ENCODE peak calls at places on chromosomes 6 and 20, in six cellular contexts. One of them, this sample, is unnamed.

GRCh38 chr20:19986419-19986818 is 30.7 kb upstream of the NAA20 start:
- DNase-seq in uterus: peak; percentile 63
- DNase-seq in BJ: no peak
- DNase-seq in CD8-positive, alpha-beta T cell: no peak
- DNase-seq in astrocyte: peak; percentile 63
- DNase-seq in PC-9: no peak
- DNase-seq in this sample: no peak

GRCh38 chr20:59671661-59672471 is 67.5 kb downstream of the PHACTR3 start:
- DNase-seq in uterus: no peak
- DNase-seq in BJ: no peak
- DNase-seq in CD8-positive, alpha-beta T cell: no peak
- DNase-seq in astrocyte: no peak
- DNase-seq in PC-9: no peak
- DNase-seq in this sample: peak; percentile 78

GRCh38 chr20:46004813-46005505 is 3.7 kb upstream of the MMP9 start:
- DNase-seq in uterus: no peak
- DNase-seq in BJ: no peak
- DNase-seq in CD8-positive, alpha-beta T cell: no peak
- DNase-seq in astrocyte: no peak
- DNase-seq in PC-9: peak; percentile 46
- DNase-seq in this sample: peak; percentile 97

GRCh38 chr6:126831461-126831860 is 287.0 kb upstream of the RSPO3 start:
- DNase-seq in uterus: no peak
- DNase-seq in BJ: no peak
- DNase-seq in CD8-positive, alpha-beta T cell: no peak
- DNase-seq in astrocyte: peak; percentile 27
- DNase-seq in PC-9: no peak
- DNase-seq in this sample: no peak

GRCh38 chr20:50191566-50192363 is 1.1 kb downstream of the CEBPB start:
- DNase-seq in uterus: peak; percentile 51
- DNase-seq in BJ: no peak
- DNase-seq in CD8-positive, alpha-beta T cell: peak; percentile 84
- DNase-seq in astrocyte: peak; percentile 46
- DNase-seq in PC-9: peak; percentile 50
- DNase-seq in this sample: peak; percentile 90

GRCh38 chr6:72649032-72649984 is 27.4 kb downstream of the KCNQ5 start:
- DNase-seq in uterus: no peak
- DNase-seq in BJ: peak; percentile 64
- DNase-seq in CD8-positive, alpha-beta T cell: no peak
- DNase-seq in astrocyte: peak; percentile 83
- DNase-seq in PC-9: peak; percentile 71
- DNase-seq in this sample: no peak

GRCh38 chr6:80454197-80454596 is 347.7 kb downstream of the BCKDHB start:
- DNase-seq in uterus: no peak
- DNase-seq in BJ: peak; percentile 63
- DNase-seq in CD8-positive, alpha-beta T cell: no peak
- DNase-seq in astrocyte: peak; percentile 100
- DNase-seq in PC-9: peak; percentile 91
- DNase-seq in this sample: no peak

GRCh38 chr6:38681850-38682249 is 21.1 kb downstream of the GLO1 start:
- DNase-seq in uterus: no peak
- DNase-seq in BJ: no peak
- DNase-seq in CD8-positive, alpha-beta T cell: no peak
- DNase-seq in astrocyte: no peak
- DNase-seq in PC-9: no peak
- DNase-seq in this sample: no peak

GRCh38 chr20:50915424-50915823 is 15.8 kb downstream of the ADNP start:
- DNase-seq in uterus: no peak
- DNase-seq in BJ: no peak
- DNase-seq in CD8-positive, alpha-beta T cell: no peak
- DNase-seq in astrocyte: peak; percentile 36
- DNase-seq in PC-9: no peak
- DNase-seq in this sample: no peak

GRCh38 chr6:114989279-114989964 is 646.6 kb upstream of the HS3ST5 start:
- DNase-seq in uterus: no peak
- DNase-seq in BJ: no peak
- DNase-seq in CD8-positive, alpha-beta T cell: no peak
- DNase-seq in astrocyte: no peak
- DNase-seq in PC-9: no peak
- DNase-seq in this sample: no peak

GRCh38 chr20:60249436-60249835 is 291.2 kb downstream of the CDH26 start:
- DNase-seq in uterus: no peak
- DNase-seq in BJ: peak; percentile 75
- DNase-seq in CD8-positive, alpha-beta T cell: no peak
- DNase-seq in astrocyte: peak; percentile 93
- DNase-seq in PC-9: peak; percentile 72
- DNase-seq in this sample: peak; percentile 100

GRCh38 chr20:55069951-55070350 is 594.6 kb downstream of the DOK5 start:
- DNase-seq in uterus: no peak
- DNase-seq in BJ: no peak
- DNase-seq in CD8-positive, alpha-beta T cell: no peak
- DNase-seq in astrocyte: no peak
- DNase-seq in PC-9: no peak
- DNase-seq in this sample: no peak

DNA sequence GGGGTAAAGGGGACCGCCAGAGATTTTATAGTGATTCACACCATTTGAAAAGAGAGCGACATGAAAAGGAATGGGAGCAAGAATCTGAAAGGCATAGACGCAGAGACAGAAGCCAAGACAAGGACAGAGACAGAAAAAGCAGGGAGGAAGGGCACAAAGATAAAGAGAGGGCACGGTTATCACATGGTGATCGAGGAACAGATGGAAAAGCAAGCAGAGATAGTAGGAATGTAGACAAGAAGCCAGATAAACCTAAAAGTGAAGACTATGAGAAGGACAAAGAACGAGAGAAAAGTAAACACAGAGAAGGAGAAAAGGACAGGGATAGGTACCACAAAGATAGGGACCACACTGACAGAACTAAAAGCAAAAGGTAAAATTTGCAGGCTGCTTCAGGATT is 77.7 kb downstream of the PHF3 start:
- DNase-seq in uterus: no peak
- DNase-seq in BJ: no peak
- DNase-seq in CD8-positive, alpha-beta T cell: no peak
- DNase-seq in astrocyte: no peak
- DNase-seq in PC-9: no peak
- DNase-seq in this sample: no peak
- H3K36me3 ChIP-seq in uterus: no peaks in the 10 kb centered on the region
- H3K36me3 ChIP-seq in BJ: peaks cover 9% of the 10 kb centered on the region
- H3K36me3 ChIP-seq in CD8-positive, alpha-beta T cell: peaks cover 44% of the 10 kb centered on the region
- H3K36me3 ChIP-seq in astrocyte: peaks cover 37% of the 10 kb centered on the region
- H3K36me3 ChIP-seq in PC-9: peaks cover 30% of the 10 kb centered on the region
- H3K36me3 ChIP-seq in this sample: peaks cover 70% of the 10 kb centered on the region

GRCh38 chr6:4253604-4254211 is 118.3 kb upstream of the ECI2 start:
- DNase-seq in uterus: no peak
- DNase-seq in BJ: no peak
- DNase-seq in CD8-positive, alpha-beta T cell: no peak
- DNase-seq in astrocyte: peak; percentile 54
- DNase-seq in PC-9: no peak
- DNase-seq in this sample: no peak
- TF ChIP-seq CTCF in uterus: no peak
- TF ChIP-seq CTCF in BJ: peak; percentile 65
- TF ChIP-seq CTCF in CD8-positive, alpha-beta T cell: no peak
- TF ChIP-seq CTCF in astrocyte: peak; percentile 66
- TF ChIP-seq CTCF in PC-9: peak; percentile 27
- TF ChIP-seq CTCF in this sample: peak; percentile 40

GRCh38 chr20:31711416-31712111 is 11.1 kb downstream of the BCL2L1 start:
- DNase-seq in uterus: no peak
- DNase-seq in BJ: no peak
- DNase-seq in CD8-positive, alpha-beta T cell: no peak
- DNase-seq in astrocyte: no peak
- DNase-seq in PC-9: no peak
- DNase-seq in this sample: no peak
- H3K36me3 ChIP-seq in uterus: no peaks in the 10 kb centered on the region
- H3K36me3 ChIP-seq in BJ: peaks cover 5% of the 10 kb centered on the region
- H3K36me3 ChIP-seq in CD8-positive, alpha-beta T cell: peaks cover 21% of the 10 kb centered on the region
- H3K36me3 ChIP-seq in astrocyte: peaks cover 39% of the 10 kb centered on the region
- H3K36me3 ChIP-seq in PC-9: peaks cover 61% of the 10 kb centered on the region
- H3K36me3 ChIP-seq in this sample: peaks cover 92% of the 10 kb centered on the region

DNA sequence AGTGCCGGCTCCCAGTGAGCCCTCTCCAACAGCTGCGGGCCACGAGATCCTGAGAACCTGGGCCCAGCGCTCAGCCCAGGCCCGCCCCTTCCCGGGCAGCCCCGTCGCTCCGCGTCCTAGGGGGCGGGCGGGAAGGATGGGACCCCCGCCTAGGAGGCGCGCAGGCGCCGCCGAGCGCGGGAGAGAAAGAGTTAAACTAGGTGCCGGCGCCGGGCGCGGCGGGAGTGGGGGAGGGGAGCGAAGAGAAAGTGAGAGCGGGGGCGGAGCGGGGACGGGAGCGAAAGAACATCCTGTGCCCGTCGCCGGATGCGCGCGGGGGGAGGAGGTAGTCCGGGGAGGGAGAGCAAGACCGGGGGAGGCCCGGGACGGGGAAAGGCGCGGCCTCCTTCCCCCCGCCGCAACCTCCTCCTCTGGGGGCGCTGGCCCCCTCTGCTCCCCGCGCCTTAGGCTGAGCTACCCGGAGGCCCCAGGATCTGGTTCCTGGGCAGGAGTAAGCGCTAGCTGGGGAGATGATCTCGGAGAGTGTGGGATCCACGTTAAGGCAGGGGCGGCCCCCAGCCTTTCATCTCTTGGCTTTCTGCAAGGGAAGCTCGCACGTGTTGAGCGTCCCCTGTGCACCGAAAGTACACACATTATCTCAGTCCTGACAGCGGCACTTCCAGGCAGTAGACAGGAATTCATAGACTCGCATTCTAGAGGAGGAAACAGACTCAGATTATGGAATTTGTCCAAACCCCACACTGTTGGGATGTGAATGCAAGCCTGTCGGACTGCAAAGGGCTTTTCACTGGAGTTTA is 4.9 kb upstream of the ARMC12 start:
- DNase-seq in uterus: peak; percentile 98
- DNase-seq in BJ: no peak
- DNase-seq in CD8-positive, alpha-beta T cell: peak; percentile 98
- DNase-seq in astrocyte: peak; percentile 81
- DNase-seq in PC-9: peak; percentile 50
- DNase-seq in this sample: peak; percentile 95
- TF ChIP-seq CTCF in uterus: peak; percentile 27
- TF ChIP-seq CTCF in BJ: no peak
- TF ChIP-seq CTCF in CD8-positive, alpha-beta T cell: peak; percentile 17
- TF ChIP-seq CTCF in astrocyte: no peak
- TF ChIP-seq CTCF in PC-9: no peak
- TF ChIP-seq CTCF in this sample: peak; percentile 27

DNA sequence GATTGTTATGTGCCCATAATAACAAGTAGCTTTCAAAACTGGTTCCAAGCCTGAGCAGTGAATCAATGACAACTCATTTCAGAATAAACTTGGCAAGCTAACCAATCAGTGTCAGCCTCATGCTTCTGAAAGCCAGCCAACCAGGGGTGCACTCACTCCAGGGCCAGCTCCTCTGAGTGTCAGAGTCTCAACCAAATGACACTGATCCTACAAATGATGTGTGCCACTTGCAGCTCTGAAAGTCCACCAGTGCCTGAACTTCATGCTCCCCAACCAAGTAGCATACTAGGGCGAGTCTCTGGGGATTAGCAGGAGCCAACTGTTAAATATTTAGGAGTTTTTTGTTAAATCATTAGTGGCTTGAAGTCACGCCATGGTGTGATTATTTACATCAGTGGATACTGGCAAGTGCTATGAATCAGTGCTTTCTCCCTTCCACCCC is 4.5 kb downstream of the IYD start:
- DNase-seq in uterus: no peak
- DNase-seq in BJ: no peak
- DNase-seq in CD8-positive, alpha-beta T cell: no peak
- DNase-seq in astrocyte: peak; percentile 58
- DNase-seq in PC-9: no peak
- DNase-seq in this sample: no peak
- H3K36me3 ChIP-seq in uterus: no peaks in the 10 kb centered on the region
- H3K36me3 ChIP-seq in BJ: no peaks in the 10 kb centered on the region
- H3K36me3 ChIP-seq in CD8-positive, alpha-beta T cell: no peaks in the 10 kb centered on the region
- H3K36me3 ChIP-seq in astrocyte: no peaks in the 10 kb centered on the region
- H3K36me3 ChIP-seq in PC-9: no peaks in the 10 kb centered on the region
- H3K36me3 ChIP-seq in this sample: no peaks in the 10 kb centered on the region

GRCh38 chr6:145704153-145704781 is 31.1 kb downstream of the EPM2A start:
- DNase-seq in uterus: no peak
- DNase-seq in BJ: no peak
- DNase-seq in CD8-positive, alpha-beta T cell: no peak
- DNase-seq in astrocyte: no peak
- DNase-seq in PC-9: no peak
- DNase-seq in this sample: no peak
- TF ChIP-seq CTCF in uterus: peak; percentile 41
- TF ChIP-seq CTCF in BJ: peak; percentile 35
- TF ChIP-seq CTCF in CD8-positive, alpha-beta T cell: peak; percentile 67
- TF ChIP-seq CTCF in astrocyte: peak; percentile 32
- TF ChIP-seq CTCF in PC-9: peak; percentile 78
- TF ChIP-seq CTCF in this sample: peak; percentile 90

This sample was measured in RWPE2.